ENCODE peak calls at places on chromosomes 1 and 21, in seven cellular contexts. One of them, this sample, is unnamed.

GRCh38 chr1:231612393-231613089 is 14.0 kb upstream of the DISC1 start:
- DNase-seq in pancreas: no peak
- DNase-seq in RWPE2: no peak
- DNase-seq in uterus: no peak
- DNase-seq in mucosa of descending colon: peak
- DNase-seq in LNCaP clone FGC: no peak
- DNase-seq in AG04450: no peak
- DNase-seq in this sample: no peak

GRCh38 chr1:65332821-65333220 is 23.5 kb downstream of the DNAJC6 start:
- DNase-seq in pancreas: no peak
- DNase-seq in RWPE2: no peak
- DNase-seq in uterus: no peak
- DNase-seq in mucosa of descending colon: no peak
- DNase-seq in LNCaP clone FGC: no peak
- DNase-seq in AG04450: no peak
- DNase-seq in this sample: no peak

GRCh38 chr1:24749886-24750285 is 4.6 kb downstream of the CLIC4 start:
- DNase-seq in pancreas: no peak
- DNase-seq in RWPE2: no peak
- DNase-seq in uterus: no peak
- DNase-seq in mucosa of descending colon: no peak
- DNase-seq in LNCaP clone FGC: no peak
- DNase-seq in AG04450: no peak
- DNase-seq in this sample: no peak

GRCh38 chr1:245715970-245716369 is 561.2 kb downstream of the KIF26B start:
- DNase-seq in pancreas: no peak
- DNase-seq in RWPE2: no peak
- DNase-seq in uterus: no peak
- DNase-seq in mucosa of descending colon: no peak
- DNase-seq in LNCaP clone FGC: no peak
- DNase-seq in AG04450: peak
- DNase-seq in this sample: peak

GRCh38 chr1:240878631-240879030 is 266.7 kb upstream of the GREM2 start:
- DNase-seq in pancreas: no peak
- DNase-seq in RWPE2: no peak
- DNase-seq in uterus: no peak
- DNase-seq in mucosa of descending colon: no peak
- DNase-seq in LNCaP clone FGC: no peak
- DNase-seq in AG04450: no peak
- DNase-seq in this sample: no peak

GRCh38 chr1:40803447-40803846 is 19.9 kb downstream of the KCNQ4 start:
- DNase-seq in pancreas: no peak
- DNase-seq in RWPE2: no peak
- DNase-seq in uterus: no peak
- DNase-seq in mucosa of descending colon: no peak
- DNase-seq in LNCaP clone FGC: no peak
- DNase-seq in AG04450: no peak
- DNase-seq in this sample: no peak

GRCh38 chr21:44836666-44837471 is 19.0 kb upstream of the SUMO3 start:
- DNase-seq in pancreas: no peak
- DNase-seq in RWPE2: no peak
- DNase-seq in uterus: no peak
- DNase-seq in mucosa of descending colon: peak
- DNase-seq in LNCaP clone FGC: peak
- DNase-seq in AG04450: no peak
- DNase-seq in this sample: no peak

GRCh38 chr1:87278791-87279190 is 49.9 kb upstream of the LMO4 start:
- DNase-seq in pancreas: no peak
- DNase-seq in RWPE2: no peak
- DNase-seq in uterus: no peak
- DNase-seq in mucosa of descending colon: no peak
- DNase-seq in LNCaP clone FGC: no peak
- DNase-seq in AG04450: no peak
- DNase-seq in this sample: no peak

GRCh38 chr1:162856260-162856659 is 4.7 kb downstream of the CCDC190 start:
- DNase-seq in pancreas: no peak
- DNase-seq in RWPE2: no peak
- DNase-seq in uterus: no peak
- DNase-seq in mucosa of descending colon: no peak
- DNase-seq in LNCaP clone FGC: no peak
- DNase-seq in AG04450: peak
- DNase-seq in this sample: peak

DNA sequence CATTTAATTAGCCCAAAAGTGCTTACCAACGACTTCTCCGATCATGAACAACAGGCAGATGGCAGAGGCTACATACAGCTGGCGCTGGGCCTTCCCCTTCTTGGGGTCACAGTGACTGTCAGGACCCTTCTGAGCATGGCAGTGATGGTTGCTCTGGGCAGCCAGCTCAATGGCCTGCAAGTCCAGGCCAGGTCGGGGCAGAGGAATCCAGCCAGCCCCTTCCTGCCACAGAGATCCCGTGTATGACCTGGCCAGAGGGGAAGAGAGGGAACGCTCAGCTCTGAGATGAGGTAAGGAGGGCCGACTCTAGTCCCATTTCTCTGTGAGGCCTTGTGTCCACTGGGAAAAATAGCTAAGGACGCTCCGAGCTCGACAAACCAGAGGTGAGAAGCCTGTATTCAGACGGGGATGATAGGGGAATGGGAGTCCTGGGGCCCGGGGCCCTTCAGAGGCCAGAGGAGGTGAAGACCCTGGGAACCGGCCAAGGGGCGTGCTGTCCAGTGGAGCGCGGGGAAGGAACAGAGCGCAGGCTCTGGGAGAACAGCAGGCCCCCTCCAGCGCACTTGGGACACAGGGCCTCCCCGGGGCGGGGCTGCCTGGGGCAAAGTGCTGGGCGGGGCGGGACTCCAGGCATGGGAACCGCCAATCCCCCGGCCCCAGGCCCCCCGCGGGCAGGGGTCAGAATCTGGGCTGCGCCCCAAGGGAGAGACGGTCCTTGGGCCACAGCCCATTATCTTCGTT is 777 bp downstream of the SLC30A2 start:
- DNase-seq in pancreas: peak
- DNase-seq in RWPE2: no peak
- DNase-seq in uterus: no peak
- DNase-seq in mucosa of descending colon: no peak
- DNase-seq in LNCaP clone FGC: no peak
- DNase-seq in AG04450: no peak
- DNase-seq in this sample: no peak
- H3K4me3 ChIP-seq in pancreas: peak
- H3K4me3 ChIP-seq in RWPE2: no peak
- H3K4me3 ChIP-seq in uterus: no peak
- H3K4me3 ChIP-seq in mucosa of descending colon: no peak
- H3K4me3 ChIP-seq in LNCaP clone FGC: no peak
- H3K4me3 ChIP-seq in AG04450: no peak
- H3K4me3 ChIP-seq in this sample: no peak

GRCh38 chr1:244414543-244414942 is 37.2 kb downstream of the ADSS2 start:
- DNase-seq in pancreas: no peak
- DNase-seq in RWPE2: no peak
- DNase-seq in uterus: no peak
- DNase-seq in mucosa of descending colon: no peak
- DNase-seq in LNCaP clone FGC: no peak
- DNase-seq in AG04450: peak
- DNase-seq in this sample: peak
- TF ChIP-seq CTCF in pancreas: no peak
- TF ChIP-seq CTCF in RWPE2: no peak
- TF ChIP-seq CTCF in uterus: no peak
- TF ChIP-seq CTCF in mucosa of descending colon: no peak
- TF ChIP-seq CTCF in LNCaP clone FGC: no peak
- TF ChIP-seq CTCF in AG04450: peak
- TF ChIP-seq CTCF in this sample: peak

DNA sequence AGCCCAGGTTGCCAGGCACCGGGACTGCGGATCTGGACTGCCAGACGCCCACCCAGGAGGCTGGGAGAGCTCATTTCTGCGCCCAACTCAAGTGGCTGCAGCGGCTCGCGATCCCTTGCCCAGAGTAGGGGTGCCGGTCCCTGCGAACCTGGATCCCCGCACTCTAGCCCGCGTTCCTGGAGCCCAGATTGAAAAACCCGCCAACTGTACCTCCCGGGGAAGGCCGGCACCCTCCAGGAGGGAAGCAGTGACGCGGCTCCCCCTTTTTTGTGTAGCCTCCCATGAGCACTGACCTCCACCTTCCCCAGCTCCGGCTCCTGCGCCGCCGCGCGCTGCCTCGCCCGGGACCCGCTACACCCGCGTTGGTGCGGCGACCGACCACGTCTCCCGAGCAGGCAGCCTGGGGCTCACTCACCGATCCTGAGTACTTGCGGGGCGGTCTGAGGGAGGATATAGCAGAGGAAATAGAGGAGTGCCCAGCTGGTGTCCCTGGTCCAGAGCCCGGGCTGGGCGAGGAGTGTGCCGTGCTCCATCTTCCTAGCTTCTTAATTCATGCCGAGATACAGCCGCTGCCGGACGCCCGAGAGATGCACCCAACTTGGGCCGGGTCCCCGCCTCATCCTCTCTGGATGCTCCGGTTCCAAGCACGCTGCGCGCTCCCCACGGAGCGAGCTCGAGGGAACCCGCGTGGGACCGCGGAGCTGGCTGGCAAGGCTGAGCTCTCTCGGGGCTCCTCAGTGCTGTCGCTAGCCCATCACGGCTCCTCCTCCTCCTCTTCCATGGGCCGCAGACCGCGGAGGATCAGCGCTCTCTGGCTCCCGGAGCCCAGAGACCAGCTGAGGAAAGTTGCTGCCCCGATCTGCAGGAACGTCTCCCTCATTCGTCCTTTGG is 583 bp downstream of the GRIK1 start:
- DNase-seq in pancreas: no peak
- DNase-seq in RWPE2: no peak
- DNase-seq in uterus: no peak
- DNase-seq in mucosa of descending colon: no peak
- DNase-seq in LNCaP clone FGC: no peak
- DNase-seq in AG04450: no peak
- DNase-seq in this sample: no peak
- H3K4me3 ChIP-seq in pancreas: peak
- H3K4me3 ChIP-seq in RWPE2: no peak
- H3K4me3 ChIP-seq in uterus: no peak
- H3K4me3 ChIP-seq in mucosa of descending colon: no peak
- H3K4me3 ChIP-seq in LNCaP clone FGC: peak
- H3K4me3 ChIP-seq in AG04450: peak
- H3K4me3 ChIP-seq in this sample: no peak

GRCh38 chr1:15325375-15326085 is 78.5 kb downstream of the FHAD1 start:
- DNase-seq in pancreas: no peak
- DNase-seq in RWPE2: no peak
- DNase-seq in uterus: no peak
- DNase-seq in mucosa of descending colon: no peak
- DNase-seq in LNCaP clone FGC: no peak
- DNase-seq in AG04450: no peak
- DNase-seq in this sample: no peak
- TF ChIP-seq CTCF in pancreas: no peak
- TF ChIP-seq CTCF in RWPE2: peak
- TF ChIP-seq CTCF in uterus: no peak
- TF ChIP-seq CTCF in mucosa of descending colon: no peak
- TF ChIP-seq CTCF in LNCaP clone FGC: no peak
- TF ChIP-seq CTCF in AG04450: no peak
- TF ChIP-seq CTCF in this sample: no peak

DNA sequence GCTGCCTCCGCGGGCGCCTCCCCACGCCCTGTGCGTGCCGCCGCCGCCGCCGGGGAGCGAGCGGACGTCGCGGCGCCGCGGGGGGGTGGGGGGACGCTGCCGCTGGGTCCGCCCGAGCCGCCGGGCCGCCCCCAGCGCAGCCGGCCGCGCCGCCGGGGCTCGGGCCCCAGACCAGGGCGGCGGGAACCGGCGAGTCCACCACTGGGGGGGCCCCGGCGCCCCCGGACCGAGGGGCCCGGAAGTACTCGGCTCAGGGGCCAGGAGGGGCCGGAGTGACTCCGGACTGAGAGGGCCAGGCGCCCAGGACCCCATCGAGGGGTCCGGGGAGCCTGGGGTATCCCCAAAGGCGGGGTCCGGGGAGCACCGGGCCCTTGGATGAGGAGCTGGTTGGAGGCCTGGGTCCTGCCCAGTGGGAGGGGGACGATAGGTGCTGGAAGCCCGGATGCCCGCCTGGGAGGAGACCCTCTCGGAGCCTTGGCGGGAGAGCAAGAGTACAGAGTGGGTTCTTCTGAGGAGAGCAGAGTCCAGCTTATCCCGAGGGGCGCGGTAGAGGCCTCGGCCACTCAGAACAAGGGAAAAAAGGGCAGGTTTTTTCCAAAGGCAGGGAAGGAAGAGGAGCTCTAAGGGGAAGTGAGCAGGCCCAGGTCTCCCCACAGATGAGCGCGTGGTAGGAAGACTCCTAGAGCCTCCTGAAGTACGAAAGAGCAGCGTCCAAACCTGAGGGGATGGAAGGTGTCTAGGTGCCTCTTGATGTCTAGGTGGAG is 554 bp downstream of the GMEB1 start:
- DNase-seq in pancreas: peak
- DNase-seq in RWPE2: peak
- DNase-seq in uterus: peak
- DNase-seq in mucosa of descending colon: peak
- DNase-seq in LNCaP clone FGC: no peak
- DNase-seq in AG04450: no peak
- DNase-seq in this sample: no peak
- H3K4me3 ChIP-seq in pancreas: peak
- H3K4me3 ChIP-seq in RWPE2: peak
- H3K4me3 ChIP-seq in uterus: peak
- H3K4me3 ChIP-seq in mucosa of descending colon: peak
- H3K4me3 ChIP-seq in LNCaP clone FGC: peak
- H3K4me3 ChIP-seq in AG04450: peak
- H3K4me3 ChIP-seq in this sample: peak

GRCh38 chr1:156584813-156585212 is 5.3 kb downstream of the TTC24 start:
- DNase-seq in pancreas: no peak
- DNase-seq in RWPE2: no peak
- DNase-seq in uterus: no peak
- DNase-seq in mucosa of descending colon: peak
- DNase-seq in LNCaP clone FGC: no peak
- DNase-seq in AG04450: no peak
- DNase-seq in this sample: no peak
- TF ChIP-seq CTCF in pancreas: no peak
- TF ChIP-seq CTCF in RWPE2: no peak
- TF ChIP-seq CTCF in uterus: no peak
- TF ChIP-seq CTCF in mucosa of descending colon: no peak
- TF ChIP-seq CTCF in LNCaP clone FGC: peak
- TF ChIP-seq CTCF in AG04450: peak
- TF ChIP-seq CTCF in this sample: peak

GRCh38 chr1:37471345-37472231 is 2.8 kb upstream of the ZC3H12A start:
- DNase-seq in pancreas: peak
- DNase-seq in RWPE2: peak
- DNase-seq in uterus: peak
- DNase-seq in mucosa of descending colon: peak
- DNase-seq in LNCaP clone FGC: no peak
- DNase-seq in AG04450: peak
- DNase-seq in this sample: no peak
- H3K4me3 ChIP-seq in pancreas: peak
- H3K4me3 ChIP-seq in RWPE2: no peak
- H3K4me3 ChIP-seq in uterus: no peak
- H3K4me3 ChIP-seq in mucosa of descending colon: no peak
- H3K4me3 ChIP-seq in LNCaP clone FGC: peak
- H3K4me3 ChIP-seq in AG04450: peak
- H3K4me3 ChIP-seq in this sample: peak

GRCh38 chr1:229857585-229857984 is 209.5 kb upstream of the GALNT2 start:
- DNase-seq in pancreas: no peak
- DNase-seq in RWPE2: no peak
- DNase-seq in uterus: no peak
- DNase-seq in mucosa of descending colon: no peak
- DNase-seq in LNCaP clone FGC: no peak
- DNase-seq in AG04450: no peak
- DNase-seq in this sample: no peak
- TF ChIP-seq CTCF in pancreas: no peak
- TF ChIP-seq CTCF in RWPE2: no peak
- TF ChIP-seq CTCF in uterus: no peak
- TF ChIP-seq CTCF in mucosa of descending colon: no peak
- TF ChIP-seq CTCF in LNCaP clone FGC: no peak
- TF ChIP-seq CTCF in AG04450: no peak
- TF ChIP-seq CTCF in this sample: no peak

This sample was measured in HFF-Myc.